ENCODE peak calls at places on chromosomes 1 and 21, in four cellular contexts. Q is stomach, S is GM12864, K is NB4. J is an unnamed sample.

GRCh38 chr1:244273845-244274619 is 177.7 kb downstream of the ADSS2 start:
- DNase-seq in Q (peak; percentile 29), S (no peak), K (peak; percentile 76), J (peak; percentile 34)

GRCh38 chr21:45403825-45404725 is 890 bp upstream of the COL18A1 start:
- DNase-seq in Q (no peak), S (no peak), K (no peak), J (no peak)

GRCh38 chr1:206890125-206890637 is 7.1 kb upstream of the IL24 start:
- DNase-seq in Q (no peak), S (no peak), K (no peak), J (no peak)

GRCh38 chr1:30663596-30664091 is 59.7 kb downstream of the MATN1 start:
- DNase-seq in Q (no peak), S (no peak), K (no peak), J (no peak)

GRCh38 chr1:209580577-209580976 is 2.9 kb upstream of the CAMK1G start:
- DNase-seq in Q (no peak), S (no peak), K (no peak), J (no peak)

GRCh38 chr21:44817506-44817880 is 369 bp downstream of the SUMO3 start:
- DNase-seq in Q (peak; percentile 94), S (peak; percentile 46), K (peak; percentile 90), J (peak; percentile 95)

GRCh38 chr1:40059292-40059959 is 18.9 kb downstream of the CAP1 start:
- DNase-seq in Q (no peak), S (peak; percentile 36), K (peak; percentile 81), J (peak; percentile 57)

GRCh38 chr1:35222322-35223108 is 29.6 kb upstream of the SFPQ start:
- DNase-seq in Q (no peak), S (no peak), K (no peak), J (no peak)

GRCh38 chr21:33937146-33937545 is 21.5 kb upstream of the ATP5PO start:
- DNase-seq in Q (no peak), S (no peak), K (no peak), J (no peak)

GRCh38 chr21:33936221-33937038 is 20.8 kb upstream of the ATP5PO start:
- DNase-seq in Q (no peak), S (no peak), K (no peak), J (no peak)

GRCh38 chr21:33932731-33933130 is 17.1 kb upstream of the ATP5PO start:
- DNase-seq in Q (no peak), S (no peak), K (no peak), J (no peak)

GRCh38 chr21:33931799-33932390 is 16.3 kb upstream of the ATP5PO start:
- DNase-seq in Q (no peak), S (no peak), K (peak; percentile 51), J (no peak)
- H3K4me3 ChIP-seq in Q (peak overlapping the region; percentile 49), S (peak overlapping the region; percentile 68), K (peak overlapping the region; percentile 76), J (peak overlapping the region; percentile 43)

GRCh38 chr1:221839321-221839720 is 97.4 kb upstream of the DUSP10 start:
- DNase-seq in Q (no peak), S (no peak), K (no peak), J (peak; percentile 57)

GRCh38 chr1:221839794-221840395 is 98.0 kb upstream of the DUSP10 start:
- DNase-seq in Q (peak; percentile 56), S (peak; percentile 65), K (peak; percentile 45), J (peak; percentile 93)

GRCh38 chr1:221834698-221835538 is 93.0 kb upstream of the DUSP10 start:
- DNase-seq in Q (no peak), S (no peak), K (no peak), J (no peak)

GRCh38 chr1:221840511-221841243 is 98.8 kb upstream of the DUSP10 start:
- DNase-seq in Q (no peak), S (peak; percentile 24), K (no peak), J (peak; percentile 79)

DNA sequence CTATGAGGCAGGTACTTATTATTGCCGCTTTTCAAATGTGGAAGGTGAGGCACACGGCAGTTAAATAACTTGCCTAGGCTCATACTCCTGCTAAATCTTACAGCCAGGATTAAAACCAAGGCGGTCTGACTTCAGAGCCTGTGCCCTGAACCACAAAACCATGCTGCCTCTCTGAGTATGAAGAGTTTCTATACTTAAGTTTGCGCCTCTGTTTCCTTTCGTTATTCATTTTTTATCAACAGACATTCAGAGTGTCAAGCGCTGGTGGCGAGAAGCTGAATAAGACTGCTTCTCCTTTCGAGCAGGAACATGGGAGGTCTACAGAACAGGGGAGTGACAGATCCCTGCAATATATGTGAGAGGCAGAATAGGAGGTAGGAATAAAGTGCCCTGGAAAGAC is 96.0 kb upstream of the DUSP10 start:
- DNase-seq in Q (no peak), S (peak; percentile 22), K (no peak), J (peak; percentile 75)
- TF ChIP-seq CTCF in Q (no peak), S (no peak), K (no peak), J (no peak)

GRCh38 chr21:33296156-33296555 is 28.6 kb upstream of the IFNAR1 start:
- DNase-seq in Q (no peak), S (no peak), K (no peak), J (peak; percentile 40)

GRCh38 chr21:33300701-33301631 is 23.8 kb upstream of the IFNAR1 start:
- DNase-seq in Q (no peak), S (no peak), K (peak; percentile 91), J (peak; percentile 21)

GRCh38 chr21:33302055-33302454 is 22.7 kb upstream of the IFNAR1 start:
- DNase-seq in Q (no peak), S (no peak), K (no peak), J (no peak)

GRCh38 chr21:33301632-33302002 is 23.2 kb upstream of the IFNAR1 start:
- DNase-seq in Q (no peak), S (no peak), K (no peak), J (no peak)

DNA sequence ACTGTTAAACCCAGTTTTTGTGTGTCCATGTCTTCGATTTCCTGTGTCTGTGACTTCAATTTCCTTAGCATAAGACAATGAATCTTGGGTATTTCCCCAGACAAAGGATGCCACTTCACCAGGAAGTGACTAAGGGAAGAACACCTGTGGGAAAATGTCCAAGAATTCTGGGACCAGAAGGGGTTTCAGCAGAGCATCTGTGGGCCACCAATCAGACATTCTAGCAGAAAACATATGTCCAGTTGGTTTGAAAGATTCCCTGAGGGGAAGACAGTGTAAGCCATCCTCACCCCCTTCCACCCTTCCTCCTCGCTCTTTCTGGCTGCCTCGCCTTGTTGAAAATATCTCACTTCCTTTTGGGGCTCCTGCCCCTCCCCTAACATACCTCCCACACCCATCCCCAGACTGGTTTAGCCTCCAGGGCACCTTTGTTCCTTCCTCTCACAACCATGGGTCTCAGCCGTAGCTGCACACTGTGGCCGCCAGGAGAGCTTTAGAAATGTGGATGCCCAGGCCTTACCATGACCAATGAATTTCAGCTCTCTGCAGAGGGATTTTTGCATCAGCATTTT is 25.5 kb upstream of the IFNAR1 start:
- DNase-seq in Q (no peak), S (peak; percentile 72), K (peak; percentile 60), J (peak; percentile 74)
- H3K4me3 ChIP-seq in Q (no peak overlapping the region), S (no peak overlapping the region), K (no peak overlapping the region), J (no peak overlapping the region)

DNA sequence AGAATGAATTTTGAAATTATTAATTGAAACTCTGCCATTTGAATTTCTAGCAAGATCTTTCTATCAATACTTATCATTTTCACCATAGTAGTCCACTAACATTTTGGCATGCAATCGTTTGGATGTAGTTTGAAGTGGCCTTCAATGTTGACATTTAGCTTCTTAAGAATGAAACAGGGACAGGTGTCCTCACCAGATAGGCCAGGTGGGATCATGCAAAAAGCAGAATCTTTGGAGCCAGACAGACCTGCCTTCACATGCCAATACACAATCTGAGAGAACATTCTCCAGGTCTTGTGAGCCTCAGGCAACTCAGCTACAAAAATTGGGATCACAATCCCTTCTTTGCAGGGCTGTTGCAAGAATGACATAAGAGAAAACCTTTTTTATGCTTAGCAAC is 18.3 kb upstream of the HSPA13 start:
- DNase-seq in Q (no peak), S (no peak), K (no peak), J (no peak)
- TF ChIP-seq CTCF in Q (no peak), S (no peak), K (no peak), J (no peak)

DNA sequence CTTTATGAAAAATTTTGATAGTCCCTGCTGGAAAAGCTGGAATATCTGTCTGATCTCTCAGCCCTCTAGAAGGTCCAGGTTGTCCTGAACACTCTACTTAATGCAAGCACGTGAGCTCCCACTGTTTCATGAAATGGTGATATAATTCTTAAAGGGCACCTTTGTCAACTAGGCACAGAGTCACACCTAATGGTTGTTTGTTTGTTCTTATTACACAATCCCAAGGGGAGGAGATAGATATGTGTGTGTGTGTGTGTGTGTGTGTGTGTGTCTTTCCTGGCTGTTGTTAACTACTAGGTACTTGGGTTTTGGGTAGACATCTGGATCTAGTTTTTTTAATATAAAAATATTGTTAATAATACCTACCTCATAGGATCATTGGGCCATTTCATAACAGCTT is 63.9 kb downstream of the GRIK1 start:
- DNase-seq in Q (no peak), S (no peak), K (no peak), J (no peak)
- H3K4me3 ChIP-seq in Q (no peak overlapping the region), S (no peak overlapping the region), K (no peak overlapping the region), J (no peak overlapping the region)

DNA sequence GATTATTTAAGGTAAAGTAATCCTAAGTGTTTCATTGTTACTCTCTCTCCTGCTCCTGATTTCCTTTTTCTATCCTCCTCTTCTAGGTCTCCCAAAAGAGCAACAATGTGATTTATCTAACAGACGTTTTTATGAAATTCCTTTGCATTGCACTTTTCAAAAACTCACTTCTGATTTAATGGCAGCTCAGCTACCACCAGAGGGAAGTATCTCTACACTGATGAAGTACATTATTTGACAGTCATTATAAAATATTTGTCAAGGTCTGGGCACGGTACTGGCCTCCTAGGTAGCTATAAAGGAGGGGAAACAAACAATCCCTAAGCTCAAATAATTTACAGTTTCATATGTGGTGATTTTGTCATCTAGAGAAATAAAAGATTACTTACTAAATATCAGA is 15.6 kb downstream of the TMPRSS15 start:
- DNase-seq in Q (no peak), S (no peak), K (no peak), J (no peak)
- TF ChIP-seq CTCF in Q (no peak), S (no peak), K (no peak), J (no peak)

GRCh38 chr1:23023174-23023573 is 3.9 kb downstream of the KDM1A start:
- DNase-seq in Q (no peak), S (no peak), K (no peak), J (no peak)

GRCh38 chr1:23019851-23020625 is 770 bp downstream of the KDM1A start:
- DNase-seq in Q (no peak), S (no peak), K (peak; percentile 69), J (peak; percentile 56)

GRCh38 chr1:23020731-23021130 is 1.5 kb downstream of the KDM1A start:
- DNase-seq in Q (no peak), S (no peak), K (no peak), J (no peak)

GRCh38 chr1:23019094-23019850 is at the start of gene KDM1A:
- DNase-seq in Q (peak; percentile 98), S (peak; percentile 92), K (peak; percentile 98), J (peak; percentile 99)

DNA sequence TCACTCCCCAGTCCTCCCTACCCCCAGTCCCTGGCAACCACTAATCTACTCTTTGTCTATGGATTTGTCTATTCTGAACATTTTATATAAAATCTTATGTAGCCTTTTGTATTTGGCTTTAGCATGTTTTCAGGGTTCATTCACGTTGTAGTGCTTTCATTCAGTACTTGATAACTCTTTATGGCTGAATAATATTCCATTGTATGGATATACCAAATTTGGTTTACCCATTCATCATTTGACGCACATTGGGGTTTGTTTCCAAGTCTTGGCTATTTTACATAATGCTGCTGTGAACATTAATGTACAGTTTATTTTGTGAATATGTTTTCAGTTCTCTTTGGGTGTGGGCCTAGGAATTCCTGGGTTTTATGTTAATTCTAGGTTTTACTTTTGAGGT is 2.6 kb downstream of the KDM1A start:
- DNase-seq in Q (no peak), S (no peak), K (no peak), J (no peak)
- H3K4me3 ChIP-seq in Q (no peak overlapping the region), S (no peak overlapping the region), K (peak overlapping the region; percentile 36), J (no peak overlapping the region)